ENCODE peak calls at places on chromosomes 11 and 22, in five cellular contexts. One of them, this sample, is unnamed.

GRCh38 chr11:34105079-34105956 is at the start of gene NAT10:
- DNase-seq in H7: peak
- DNase-seq in astrocyte of the cerebellum: peak
- DNase-seq in cardiac muscle cell: peak
- DNase-seq in choroid plexus epithelial cell: peak
- DNase-seq in this sample: peak

GRCh38 chr11:64522843-64523242 is 68.2 kb upstream of the SLC22A12 start:
- DNase-seq in H7: no peak
- DNase-seq in astrocyte of the cerebellum: no peak
- DNase-seq in cardiac muscle cell: no peak
- DNase-seq in choroid plexus epithelial cell: no peak
- DNase-seq in this sample: no peak

GRCh38 chr11:78857688-78858087 is 283.0 kb upstream of the NARS2 start:
- DNase-seq in H7: no peak
- DNase-seq in astrocyte of the cerebellum: peak
- DNase-seq in cardiac muscle cell: no peak
- DNase-seq in choroid plexus epithelial cell: no peak
- DNase-seq in this sample: no peak

GRCh38 chr22:22884888-22885840 is 2.5 kb upstream of the IGLL5 start:
- DNase-seq in H7: peak
- DNase-seq in astrocyte of the cerebellum: no peak
- DNase-seq in cardiac muscle cell: no peak
- DNase-seq in choroid plexus epithelial cell: no peak
- DNase-seq in this sample: no peak

GRCh38 chr11:123511037-123511870 is 81.2 kb downstream of the GRAMD1B start:
- DNase-seq in H7: peak
- DNase-seq in astrocyte of the cerebellum: peak
- DNase-seq in cardiac muscle cell: peak
- DNase-seq in choroid plexus epithelial cell: peak
- DNase-seq in this sample: peak

GRCh38 chr11:121757480-121758125 is 304.8 kb upstream of the SORL1-AS1 start:
- DNase-seq in H7: no peak
- DNase-seq in astrocyte of the cerebellum: no peak
- DNase-seq in cardiac muscle cell: no peak
- DNase-seq in choroid plexus epithelial cell: peak
- DNase-seq in this sample: no peak

GRCh38 chr11:8038811-8039529 is 42.0 kb upstream of the TUB start:
- DNase-seq in H7: no peak
- DNase-seq in astrocyte of the cerebellum: no peak
- DNase-seq in cardiac muscle cell: no peak
- DNase-seq in choroid plexus epithelial cell: no peak
- DNase-seq in this sample: no peak

GRCh38 chr11:134047586-134047999 is 21.3 kb upstream of the JAM3 start:
- DNase-seq in H7: peak
- DNase-seq in astrocyte of the cerebellum: no peak
- DNase-seq in cardiac muscle cell: no peak
- DNase-seq in choroid plexus epithelial cell: peak
- DNase-seq in this sample: peak

GRCh38 chr11:133403900-133404299 is 128.4 kb downstream of the OPCML start:
- DNase-seq in H7: peak
- DNase-seq in astrocyte of the cerebellum: no peak
- DNase-seq in cardiac muscle cell: no peak
- DNase-seq in choroid plexus epithelial cell: no peak
- DNase-seq in this sample: no peak

GRCh38 chr11:77072851-77073327 is 6.1 kb downstream of the CAPN5 start:
- DNase-seq in H7: peak
- DNase-seq in astrocyte of the cerebellum: no peak
- DNase-seq in cardiac muscle cell: no peak
- DNase-seq in choroid plexus epithelial cell: no peak
- DNase-seq in this sample: no peak

GRCh38 chr22:39932918-39933649 is 27.1 kb upstream of the TMA7B start:
- DNase-seq in H7: peak
- DNase-seq in astrocyte of the cerebellum: no peak
- DNase-seq in cardiac muscle cell: peak
- DNase-seq in choroid plexus epithelial cell: peak
- DNase-seq in this sample: no peak

GRCh38 chr11:122796128-122796717 is 42.1 kb upstream of the CRTAM start:
- DNase-seq in H7: peak
- DNase-seq in astrocyte of the cerebellum: no peak
- DNase-seq in cardiac muscle cell: peak
- DNase-seq in choroid plexus epithelial cell: peak
- DNase-seq in this sample: peak

GRCh38 chr22:25493794-25494193 is 70.7 kb upstream of the GRK3 start:
- DNase-seq in H7: no peak
- DNase-seq in astrocyte of the cerebellum: no peak
- DNase-seq in cardiac muscle cell: no peak
- DNase-seq in choroid plexus epithelial cell: no peak
- DNase-seq in this sample: no peak

GRCh38 chr11:27292642-27293020 is 70.4 kb downstream of the CCDC34 start:
- DNase-seq in H7: no peak
- DNase-seq in astrocyte of the cerebellum: no peak
- DNase-seq in cardiac muscle cell: no peak
- DNase-seq in choroid plexus epithelial cell: no peak
- DNase-seq in this sample: no peak
- H3K4me3 ChIP-seq in H7: no peak
- H3K4me3 ChIP-seq in astrocyte of the cerebellum: no peak
- H3K4me3 ChIP-seq in cardiac muscle cell: no peak
- H3K4me3 ChIP-seq in choroid plexus epithelial cell: no peak
- H3K4me3 ChIP-seq in this sample: no peak

GRCh38 chr11:17185938-17186337 is 21.8 kb downstream of the PIK3C2A start:
- DNase-seq in H7: no peak
- DNase-seq in astrocyte of the cerebellum: no peak
- DNase-seq in cardiac muscle cell: no peak
- DNase-seq in choroid plexus epithelial cell: no peak
- DNase-seq in this sample: no peak

GRCh38 chr11:17188675-17189074 is 19.1 kb downstream of the PIK3C2A start:
- DNase-seq in H7: peak
- DNase-seq in astrocyte of the cerebellum: no peak
- DNase-seq in cardiac muscle cell: no peak
- DNase-seq in choroid plexus epithelial cell: peak
- DNase-seq in this sample: no peak

GRCh38 chr11:17186932-17187692 is 20.7 kb downstream of the PIK3C2A start:
- DNase-seq in H7: no peak
- DNase-seq in astrocyte of the cerebellum: no peak
- DNase-seq in cardiac muscle cell: no peak
- DNase-seq in choroid plexus epithelial cell: no peak
- DNase-seq in this sample: no peak

GRCh38 chr11:17183836-17184235 is 23.9 kb downstream of the PIK3C2A start:
- DNase-seq in H7: no peak
- DNase-seq in astrocyte of the cerebellum: no peak
- DNase-seq in cardiac muscle cell: no peak
- DNase-seq in choroid plexus epithelial cell: no peak
- DNase-seq in this sample: no peak

GRCh38 chr11:17184882-17185587 is 22.8 kb downstream of the PIK3C2A start:
- DNase-seq in H7: no peak
- DNase-seq in astrocyte of the cerebellum: no peak
- DNase-seq in cardiac muscle cell: no peak
- DNase-seq in choroid plexus epithelial cell: no peak
- DNase-seq in this sample: no peak
- H3K4me3 ChIP-seq in H7: no peak
- H3K4me3 ChIP-seq in astrocyte of the cerebellum: no peak
- H3K4me3 ChIP-seq in cardiac muscle cell: no peak
- H3K4me3 ChIP-seq in choroid plexus epithelial cell: no peak
- H3K4me3 ChIP-seq in this sample: no peak

GRCh38 chr22:49963647-49964026 is 3.1 kb downstream of the PIM3 start:
- DNase-seq in H7: no peak
- DNase-seq in astrocyte of the cerebellum: no peak
- DNase-seq in cardiac muscle cell: no peak
- DNase-seq in choroid plexus epithelial cell: no peak
- DNase-seq in this sample: no peak
- H3K4me3 ChIP-seq in H7: no peak
- H3K4me3 ChIP-seq in astrocyte of the cerebellum: no peak
- H3K4me3 ChIP-seq in cardiac muscle cell: no peak
- H3K4me3 ChIP-seq in choroid plexus epithelial cell: peak
- H3K4me3 ChIP-seq in this sample: no peak

GRCh38 chr22:49607821-49608220 is 219.9 kb downstream of the BRD1 start:
- DNase-seq in H7: no peak
- DNase-seq in astrocyte of the cerebellum: no peak
- DNase-seq in cardiac muscle cell: no peak
- DNase-seq in choroid plexus epithelial cell: no peak
- DNase-seq in this sample: no peak

GRCh38 chr22:49608660-49609059 is 219.0 kb downstream of the BRD1 start:
- DNase-seq in H7: no peak
- DNase-seq in astrocyte of the cerebellum: no peak
- DNase-seq in cardiac muscle cell: no peak
- DNase-seq in choroid plexus epithelial cell: no peak
- DNase-seq in this sample: no peak

GRCh38 chr22:49609207-49609876 is 218.3 kb downstream of the BRD1 start:
- DNase-seq in H7: peak
- DNase-seq in astrocyte of the cerebellum: no peak
- DNase-seq in cardiac muscle cell: no peak
- DNase-seq in choroid plexus epithelial cell: no peak
- DNase-seq in this sample: no peak

GRCh38 chr22:49606562-49606961 is 221.1 kb downstream of the BRD1 start:
- DNase-seq in H7: no peak
- DNase-seq in astrocyte of the cerebellum: no peak
- DNase-seq in cardiac muscle cell: no peak
- DNase-seq in choroid plexus epithelial cell: no peak
- DNase-seq in this sample: no peak

DNA sequence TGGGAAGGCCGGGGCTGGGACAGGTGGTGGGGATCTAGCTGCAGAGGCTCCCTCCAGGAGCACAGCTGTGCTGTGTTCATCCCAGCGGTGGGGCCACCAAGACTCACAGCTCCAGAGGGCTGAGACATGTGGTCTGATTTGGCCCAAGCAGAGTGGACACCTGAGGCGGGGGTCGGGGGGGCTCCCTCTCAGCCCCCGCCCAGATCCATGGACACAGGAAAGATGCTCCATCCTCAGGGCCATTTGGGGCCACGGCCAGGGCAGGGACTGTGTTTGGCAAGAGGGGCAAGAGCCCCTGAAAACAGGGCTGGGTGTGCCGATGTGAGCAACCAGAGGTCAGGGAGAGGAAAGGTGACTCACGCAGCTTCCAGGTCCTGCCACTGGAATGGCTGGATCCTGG is 219.4 kb downstream of the BRD1 start:
- DNase-seq in H7: peak
- DNase-seq in astrocyte of the cerebellum: no peak
- DNase-seq in cardiac muscle cell: no peak
- DNase-seq in choroid plexus epithelial cell: no peak
- DNase-seq in this sample: no peak
- H3K4me3 ChIP-seq in H7: no peak
- H3K4me3 ChIP-seq in astrocyte of the cerebellum: no peak
- H3K4me3 ChIP-seq in cardiac muscle cell: no peak
- H3K4me3 ChIP-seq in choroid plexus epithelial cell: no peak
- H3K4me3 ChIP-seq in this sample: no peak

GRCh38 chr11:128584253-128584652 is 3.1 kb downstream of the ETS1 start:
- DNase-seq in H7: no peak
- DNase-seq in astrocyte of the cerebellum: no peak
- DNase-seq in cardiac muscle cell: no peak
- DNase-seq in choroid plexus epithelial cell: no peak
- DNase-seq in this sample: no peak
- H3K4me3 ChIP-seq in H7: no peak
- H3K4me3 ChIP-seq in astrocyte of the cerebellum: no peak
- H3K4me3 ChIP-seq in cardiac muscle cell: no peak
- H3K4me3 ChIP-seq in choroid plexus epithelial cell: no peak
- H3K4me3 ChIP-seq in this sample: no peak

DNA sequence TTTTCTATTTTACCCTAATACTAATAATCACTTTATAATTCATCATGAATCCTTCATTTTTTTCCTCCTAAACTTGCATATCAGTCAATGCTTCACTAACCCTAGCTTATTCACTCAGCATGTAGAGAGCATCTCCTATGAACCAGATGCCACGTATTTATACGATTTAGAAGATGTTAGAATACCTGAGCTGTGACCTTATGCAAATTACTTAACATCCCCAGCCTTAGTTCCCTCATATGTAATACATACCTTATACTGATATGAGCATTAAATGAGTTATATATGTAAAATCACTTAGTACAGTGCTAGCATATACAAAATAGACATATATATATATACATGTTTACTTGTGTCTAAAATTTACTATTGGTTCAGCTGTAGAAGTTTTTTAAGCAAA is 9.0 kb downstream of the FAM76B start:
- DNase-seq in H7: no peak
- DNase-seq in astrocyte of the cerebellum: no peak
- DNase-seq in cardiac muscle cell: no peak
- DNase-seq in choroid plexus epithelial cell: no peak
- DNase-seq in this sample: no peak
- H3K4me3 ChIP-seq in H7: no peak
- H3K4me3 ChIP-seq in astrocyte of the cerebellum: no peak
- H3K4me3 ChIP-seq in cardiac muscle cell: no peak
- H3K4me3 ChIP-seq in choroid plexus epithelial cell: no peak
- H3K4me3 ChIP-seq in this sample: no peak

This sample was measured in MG63.